ENCODE peak calls at places on chromosomes 13 and 19, in ten cellular contexts. N is activated CD4-positive, alpha-beta T cell treated with anti-CD3 and anti-CD28 coated beads, Interleukin-2, amount 10 ng/mL, durations not matched to agents 7 days and 5 days; R is lower leg skin; Q is stimulated activated CD4-positive, alpha-beta T cell treated with anti-CD3 and anti-CD28 coated beads, Interleukin-4, amount 100 ng/mL, for 24 hours; B is BJ; S is left ventricle myocardium superior; J is stimulated activated CD8-positive, alpha-beta memory T cell treated with anti-CD3 and anti-CD28 coated beads, Interleukin-2, amount 100 ng/mL, for 48 hours; F is DMS 273 treated with DMSO at 0.1 percent for 48 hours; P is CD4-positive, alpha-beta memory T cell; H is RPMI7951. V is an unnamed sample.

GRCh38 chr13:99407906-99408702 is 93.2 kb upstream of the TM9SF2 start:
- DNase-seq in N (no peak), R (no peak), Q (no peak), B (no peak), S (no peak), J (no peak), F (no peak), P (no peak), H (no peak), V (no peak)

GRCh38 chr13:24161010-24161775 is 673 bp downstream of the SPATA13 start:
- DNase-seq in N (peak; percentile 50), R (no peak), Q (peak; percentile 28), B (no peak), S (no peak), J (peak; percentile 30), F (no peak), P (peak; percentile 56), H (no peak), V (peak; percentile 61)

GRCh38 chr13:90956036-90956435 is 391.5 kb upstream of the MIR17HG start:
- DNase-seq in N (no peak), R (no peak), Q (no peak), B (no peak), S (no peak), J (no peak), F (no peak), P (no peak), H (no peak), V (no peak)

GRCh38 chr19:31096047-31096446 is 253.2 kb downstream of the TSHZ3 start:
- DNase-seq in N (no peak), R (no peak), Q (no peak), B (no peak), S (peak; percentile 40), J (no peak), F (no peak), P (no peak), H (no peak), V (no peak)

GRCh38 chr19:36013280-36014028 is 559 bp downstream of the ALKBH6 start:
- DNase-seq in N (no peak), R (no peak), Q (no peak), B (no peak), S (no peak), J (no peak), F (no peak), P (no peak), H (no peak), V (no peak)

GRCh38 chr13:26619321-26619720 is 61.8 kb downstream of the WASF3 start:
- DNase-seq in N (no peak), R (no peak), Q (no peak), B (peak; percentile 23), S (no peak), J (no peak), F (no peak), P (no peak), H (peak; percentile 89), V (no peak)

GRCh38 chr13:110914293-110915056 is 394 bp downstream of the ANKRD10 start:
- DNase-seq in N (peak; percentile 71), R (peak; percentile 65), Q (peak; percentile 78), B (no peak), S (peak; percentile 95), J (peak; percentile 80), F (peak; percentile 47), P (peak; percentile 69), H (peak; percentile 69), V (peak; percentile 80)

GRCh38 chr19:41627966-41628675 is 1.2 kb upstream of the CEACAM4 start:
- DNase-seq in N (no peak), R (no peak), Q (no peak), B (no peak), S (no peak), J (no peak), F (no peak), P (no peak), H (no peak), V (no peak)

GRCh38 chr13:110004814-110005213 is 218.4 kb upstream of the IRS2 start:
- DNase-seq in N (no peak), R (no peak), Q (no peak), B (no peak), S (no peak), J (no peak), F (no peak), P (no peak), H (no peak), V (no peak)

GRCh38 chr13:90835826-90836225 is 511.7 kb upstream of the MIR17HG start:
- DNase-seq in N (no peak), R (no peak), Q (no peak), B (no peak), S (no peak), J (no peak), F (no peak), P (no peak), H (no peak), V (no peak)

GRCh38 chr19:41956621-41957020 is 2.5 kb downstream of the RABAC1 start:
- DNase-seq in N (no peak), R (no peak), Q (no peak), B (no peak), S (no peak), J (no peak), F (no peak), P (no peak), H (no peak), V (no peak)

GRCh38 chr13:93038187-93038586 is 188.4 kb upstream of the GPC6 start:
- DNase-seq in N (no peak), R (no peak), Q (no peak), B (no peak), S (no peak), J (no peak), F (no peak), P (no peak), H (no peak), V (no peak)

GRCh38 chr19:10514211-10515145 is 2.8 kb downstream of the S1PR5 start:
- DNase-seq in N (peak; percentile 48), R (no peak), Q (peak; percentile 28), B (no peak), S (no peak), J (no peak), F (no peak), P (no peak), H (no peak), V (peak; percentile 67)

GRCh38 chr13:28558126-28558525 is 63.2 kb upstream of the FLT1 start:
- DNase-seq in N (no peak), R (no peak), Q (no peak), B (peak; percentile 96), S (no peak), J (no peak), F (no peak), P (no peak), H (peak; percentile 69), V (no peak)

GRCh38 chr19:18393836-18394235 is 3.6 kb downstream of the LRRC25 start:
- DNase-seq in N (no peak), R (no peak), Q (no peak), B (no peak), S (peak; percentile 64), J (no peak), F (no peak), P (no peak), H (no peak), V (no peak)

GRCh38 chr13:112131740-112132113 is 64.8 kb downstream of the SOX1 start:
- DNase-seq in N (no peak), R (no peak), Q (no peak), B (no peak), S (no peak), J (no peak), F (no peak), P (no peak), H (no peak), V (no peak)

GRCh38 chr19:57587529-57587928 is 3.6 kb downstream of the ZIK1 start:
- DNase-seq in N (no peak), R (no peak), Q (no peak), B (peak; percentile 25), S (no peak), J (no peak), F (no peak), P (no peak), H (peak; percentile 28), V (no peak)

GRCh38 chr13:51943721-51944120 is 67.5 kb downstream of the ATP7B start:
- DNase-seq in N (no peak), R (no peak), Q (no peak), B (no peak), S (no peak), J (no peak), F (no peak), P (no peak), H (no peak), V (no peak)

GRCh38 chr13:97781891-97782305 is 171.6 kb upstream of the IPO5 start:
- DNase-seq in N (no peak), R (no peak), Q (no peak), B (no peak), S (peak; percentile 47), J (no peak), F (no peak), P (no peak), H (no peak), V (no peak)

GRCh38 chr13:111627596-111627995 is 307.2 kb downstream of the TEX29 start:
- DNase-seq in N (no peak), R (no peak), Q (no peak), B (no peak), S (no peak), J (no peak), F (no peak), P (no peak), H (no peak), V (no peak)

GRCh38 chr19:19280561-19280960 is 7.5 kb upstream of the TM6SF2 start:
- DNase-seq in N (no peak), R (no peak), Q (no peak), B (no peak), S (no peak), J (no peak), F (no peak), P (no peak), H (no peak), V (no peak)

GRCh38 chr13:114049626-114050101 is 75.8 kb upstream of the C13orf46 start:
- DNase-seq in N (no peak), R (no peak), Q (no peak), B (no peak), S (no peak), J (no peak), F (no peak), P (no peak), H (no peak), V (no peak)

GRCh38 chr19:15108145-15108844 is 1.1 kb downstream of the SYDE1 start:
- DNase-seq in N (no peak), R (no peak), Q (no peak), B (no peak), S (no peak), J (no peak), F (no peak), P (no peak), H (peak; percentile 27), V (no peak)

GRCh38 chr13:75787249-75787940 is 151.3 kb downstream of the LMO7 start:
- DNase-seq in N (no peak), R (no peak), Q (no peak), B (peak; percentile 50), S (no peak), J (no peak), F (no peak), P (no peak), H (peak; percentile 60), V (no peak)

GRCh38 chr19:3137139-3137538 is 1.3 kb downstream of the GNA15 start:
- DNase-seq in N (no peak), R (no peak), Q (no peak), B (no peak), S (no peak), J (no peak), F (no peak), P (no peak), H (no peak), V (no peak)

GRCh38 chr19:18833849-18834643 is 2.3 kb downstream of the UPF1 start:
- DNase-seq in N (no peak), R (no peak), Q (no peak), B (no peak), S (no peak), J (no peak), F (no peak), P (no peak), H (peak; percentile 11), V (no peak)

GRCh38 chr13:95497307-95497943 is 55.1 kb upstream of the CLDN10 start:
- DNase-seq in N (no peak), R (no peak), Q (no peak), B (no peak), S (peak; percentile 78), J (no peak), F (no peak), P (no peak), H (no peak), V (no peak)

GRCh38 chr13:32205426-32206096 is 109.6 kb downstream of the ZAR1L start:
- DNase-seq in N (no peak), R (no peak), Q (no peak), B (no peak), S (no peak), J (no peak), F (no peak), P (no peak), H (no peak), V (no peak)

V was measured in activated CD8-positive, alpha-beta T cell treated with anti-CD3 and anti-CD28 coated beads, Interleukin-2, amount 10 ng/mL, durations not matched to agents 7 days and 5 days.